ENCODE peak calls at places on chromosomes 1 and 21, in eight cellular contexts. D, N, T, V, U, L, H and R are unnamed samples.

GRCh38 chr21:41953249-41953830 is 478 bp downstream of the C2CD2 start:
- DNase-seq in D (no peak), T (no peak), L (no peak), V (no peak), H (no peak), N (no peak), U (peak), R (no peak)

GRCh38 chr1:174114788-174115448 is 44.4 kb upstream of the RABGAP1L start:
- DNase-seq in U (peak), T (peak), V (peak), N (peak), H (no peak), D (no peak), L (peak), R (no peak)

GRCh38 chr1:213987876-213988638 is at the start of gene PROX1:
- DNase-seq in H (no peak), V (peak), N (peak), D (peak), L (peak), U (peak), T (peak), R (no peak)

GRCh38 chr1:230570724-230571390 is 71.4 kb upstream of the COG2 start:
- DNase-seq in L (no peak), U (no peak), N (no peak), T (no peak), V (no peak), D (no peak), H (no peak), R (no peak)

GRCh38 chr1:39567302-39567701 is 9.3 kb downstream of the PABPC4 start:
- DNase-seq in N (no peak), L (peak), H (no peak), D (no peak), T (no peak), U (no peak), V (no peak), R (no peak)

GRCh38 chr1:162892916-162893714 is 32.1 kb upstream of the CCDC190 start:
- DNase-seq in U (no peak), T (peak), H (no peak), V (no peak), N (no peak), D (no peak), L (no peak), R (no peak)

GRCh38 chr1:31764307-31765040 is at the start of gene ADGRB2:
- DNase-seq in N (peak), L (peak), V (peak), H (no peak), D (no peak), U (no peak), T (no peak), R (no peak)

GRCh38 chr21:33116669-33117267 is 46.8 kb downstream of the OLIG1 start:
- DNase-seq in T (no peak), U (no peak), N (no peak), H (no peak), D (no peak), L (no peak), V (no peak), R (no peak)

GRCh38 chr1:162030741-162031280 is 7.1 kb upstream of the OLFML2B start:
- DNase-seq in H (no peak), D (no peak), L (no peak), U (no peak), T (no peak), N (no peak), V (no peak), R (no peak)

GRCh38 chr21:44425895-44426662 is 29.2 kb upstream of the LRRC3 start:
- DNase-seq in L (no peak), V (no peak), N (no peak), T (no peak), H (no peak), D (no peak), U (no peak), R (no peak)

GRCh38 chr21:30206551-30207251 is 9.2 kb downstream of the CLDN8 start:
- DNase-seq in L (no peak), N (no peak), H (no peak), V (peak), U (no peak), T (no peak), D (no peak), R (no peak)

GRCh38 chr1:10980094-10980577 is 32.3 kb upstream of the TARDBP start:
- DNase-seq in N (no peak), D (peak), U (peak), T (peak), L (peak), V (peak), H (no peak), R (no peak)

GRCh38 chr1:46605242-46605641 is 1.2 kb upstream of the MKNK1 start:
- DNase-seq in H (no peak), D (no peak), T (no peak), L (no peak), N (no peak), U (no peak), V (no peak), R (no peak)

GRCh38 chr1:110060034-110060661 is 10.3 kb downstream of the ALX3 start:
- DNase-seq in D (no peak), L (no peak), H (peak), N (peak), V (peak), T (no peak), U (peak), R (peak)

GRCh38 chr1:42259739-42260064 is 75.3 kb downstream of the FOXJ3 start:
- DNase-seq in L (no peak), V (no peak), H (no peak), T (peak), N (no peak), D (no peak), U (peak), R (no peak)

GRCh38 chr1:6205849-6206845 is at the start of gene RNF207:
- DNase-seq in N (no peak), U (peak), H (peak), V (peak), T (peak), L (peak), D (no peak), R (peak)

GRCh38 chr1:65235867-65236805 is 73.2 kb upstream of the DNAJC6 start:
- DNase-seq in U (peak), V (peak), N (peak), D (no peak), L (peak), T (peak), H (no peak), R (no peak)

GRCh38 chr1:46673749-46674182 is 2.1 kb downstream of the TEX38 start:
- DNase-seq in D (no peak), T (peak), V (peak), N (no peak), U (peak), H (no peak), L (no peak), R (no peak)

GRCh38 chr1:213050745-213051126 is 305 bp upstream of the RPS6KC1 start:
- DNase-seq in H (no peak), N (no peak), T (no peak), U (no peak), D (no peak), L (no peak), V (no peak), R (no peak)

GRCh38 chr1:206738370-206739366 is 31.9 kb upstream of the IL19 start:
- DNase-seq in V (no peak), H (no peak), U (peak), D (no peak), T (peak), L (peak), N (no peak), R (no peak)